ENCODE peak calls at places on chromosomes 1 and 21, in nine cellular contexts. One of them, this sample, is unnamed.
A peak's percentile ranks its signal among the peaks of the same experiment; 100 is the strongest.

GRCh38 chr1:66731462-66731861 is 20.8 kb upstream of the DYNLT5 start:
- DNase-seq in cerebellum: no peak
- DNase-seq in right atrium auricular region: no peak
- DNase-seq in HCT116: no peak
- DNase-seq in upper lobe of right lung: no peak
- DNase-seq in cardiac muscle cell: no peak
- DNase-seq in stimulated activated CD4-positive, alpha-beta T cell treated with anti-CD3 and anti-CD28 coated beads, Interleukin-2, amount 100 ng/mL, for 24 hours: no peak
- DNase-seq in GM12865: peak; percentile 45
- DNase-seq in cardiac septum: no peak
- DNase-seq in this sample: no peak

GRCh38 chr1:32507021-32507420 is 32.2 kb upstream of the ZBTB8A start:
- DNase-seq in cerebellum: no peak
- DNase-seq in right atrium auricular region: no peak
- DNase-seq in HCT116: no peak
- DNase-seq in upper lobe of right lung: no peak
- DNase-seq in cardiac muscle cell: no peak
- DNase-seq in stimulated activated CD4-positive, alpha-beta T cell treated with anti-CD3 and anti-CD28 coated beads, Interleukin-2, amount 100 ng/mL, for 24 hours: no peak
- DNase-seq in GM12865: no peak
- DNase-seq in cardiac septum: no peak
- DNase-seq in this sample: no peak

GRCh38 chr1:87986154-87986914 is 657.7 kb downstream of the LMO4 start:
- DNase-seq in cerebellum: no peak
- DNase-seq in right atrium auricular region: no peak
- DNase-seq in HCT116: no peak
- DNase-seq in upper lobe of right lung: no peak
- DNase-seq in cardiac muscle cell: no peak
- DNase-seq in stimulated activated CD4-positive, alpha-beta T cell treated with anti-CD3 and anti-CD28 coated beads, Interleukin-2, amount 100 ng/mL, for 24 hours: no peak
- DNase-seq in GM12865: no peak
- DNase-seq in cardiac septum: no peak
- DNase-seq in this sample: no peak

GRCh38 chr1:43898981-43899380 is 34.6 kb upstream of the ARTN start:
- DNase-seq in cerebellum: no peak
- DNase-seq in right atrium auricular region: no peak
- DNase-seq in HCT116: no peak
- DNase-seq in upper lobe of right lung: no peak
- DNase-seq in cardiac muscle cell: no peak
- DNase-seq in stimulated activated CD4-positive, alpha-beta T cell treated with anti-CD3 and anti-CD28 coated beads, Interleukin-2, amount 100 ng/mL, for 24 hours: no peak
- DNase-seq in GM12865: no peak
- DNase-seq in cardiac septum: no peak
- DNase-seq in this sample: no peak

GRCh38 chr21:46195595-46196195 is 11.4 kb upstream of the SPATC1L start:
- DNase-seq in cerebellum: no peak
- DNase-seq in right atrium auricular region: no peak
- DNase-seq in HCT116: no peak
- DNase-seq in upper lobe of right lung: peak; percentile 43
- DNase-seq in cardiac muscle cell: no peak
- DNase-seq in stimulated activated CD4-positive, alpha-beta T cell treated with anti-CD3 and anti-CD28 coated beads, Interleukin-2, amount 100 ng/mL, for 24 hours: no peak
- DNase-seq in GM12865: no peak
- DNase-seq in cardiac septum: peak; percentile 64
- DNase-seq in this sample: no peak

GRCh38 chr1:80472145-80472544 is 1328.6 kb upstream of the ADGRL2 start:
- DNase-seq in cerebellum: no peak
- DNase-seq in right atrium auricular region: no peak
- DNase-seq in HCT116: no peak
- DNase-seq in upper lobe of right lung: no peak
- DNase-seq in cardiac muscle cell: no peak
- DNase-seq in stimulated activated CD4-positive, alpha-beta T cell treated with anti-CD3 and anti-CD28 coated beads, Interleukin-2, amount 100 ng/mL, for 24 hours: no peak
- DNase-seq in GM12865: no peak
- DNase-seq in cardiac septum: no peak
- DNase-seq in this sample: no peak

GRCh38 chr1:219788700-219789099 is 139.7 kb downstream of the SLC30A10 start:
- DNase-seq in cerebellum: no peak
- DNase-seq in right atrium auricular region: no peak
- DNase-seq in HCT116: no peak
- DNase-seq in upper lobe of right lung: no peak
- DNase-seq in cardiac muscle cell: no peak
- DNase-seq in stimulated activated CD4-positive, alpha-beta T cell treated with anti-CD3 and anti-CD28 coated beads, Interleukin-2, amount 100 ng/mL, for 24 hours: no peak
- DNase-seq in GM12865: no peak
- DNase-seq in cardiac septum: no peak
- DNase-seq in this sample: no peak

GRCh38 chr1:201255470-201256362 is 27.6 kb upstream of the PKP1 start:
- DNase-seq in cerebellum: no peak
- DNase-seq in right atrium auricular region: no peak
- DNase-seq in HCT116: no peak
- DNase-seq in upper lobe of right lung: no peak
- DNase-seq in cardiac muscle cell: no peak
- DNase-seq in stimulated activated CD4-positive, alpha-beta T cell treated with anti-CD3 and anti-CD28 coated beads, Interleukin-2, amount 100 ng/mL, for 24 hours: no peak
- DNase-seq in GM12865: no peak
- DNase-seq in cardiac septum: no peak
- DNase-seq in this sample: no peak

GRCh38 chr1:211520641-211521040 is 28.7 kb upstream of the RD3 start:
- DNase-seq in cerebellum: no peak
- DNase-seq in right atrium auricular region: no peak
- DNase-seq in HCT116: no peak
- DNase-seq in upper lobe of right lung: no peak
- DNase-seq in cardiac muscle cell: no peak
- DNase-seq in stimulated activated CD4-positive, alpha-beta T cell treated with anti-CD3 and anti-CD28 coated beads, Interleukin-2, amount 100 ng/mL, for 24 hours: no peak
- DNase-seq in GM12865: no peak
- DNase-seq in cardiac septum: no peak
- DNase-seq in this sample: no peak

GRCh38 chr1:158087320-158087927 is 93.3 kb upstream of the CD1D start:
- DNase-seq in cerebellum: peak; percentile 8
- DNase-seq in right atrium auricular region: peak; percentile 62
- DNase-seq in HCT116: peak; percentile 70
- DNase-seq in upper lobe of right lung: no peak
- DNase-seq in cardiac muscle cell: peak; percentile 87
- DNase-seq in stimulated activated CD4-positive, alpha-beta T cell treated with anti-CD3 and anti-CD28 coated beads, Interleukin-2, amount 100 ng/mL, for 24 hours: peak; percentile 19
- DNase-seq in GM12865: peak; percentile 69
- DNase-seq in cardiac septum: no peak
- DNase-seq in this sample: peak; percentile 53

GRCh38 chr1:31828926-31829690 is 13.3 kb upstream of the SPOCD1 start:
- DNase-seq in cerebellum: no peak
- DNase-seq in right atrium auricular region: no peak
- DNase-seq in HCT116: no peak
- DNase-seq in upper lobe of right lung: no peak
- DNase-seq in cardiac muscle cell: no peak
- DNase-seq in stimulated activated CD4-positive, alpha-beta T cell treated with anti-CD3 and anti-CD28 coated beads, Interleukin-2, amount 100 ng/mL, for 24 hours: no peak
- DNase-seq in GM12865: no peak
- DNase-seq in cardiac septum: no peak
- DNase-seq in this sample: no peak

GRCh38 chr1:47644216-47644581 is 206.4 kb downstream of the FOXD2 start:
- DNase-seq in cerebellum: no peak
- DNase-seq in right atrium auricular region: no peak
- DNase-seq in HCT116: no peak
- DNase-seq in upper lobe of right lung: no peak
- DNase-seq in cardiac muscle cell: peak; percentile 26
- DNase-seq in stimulated activated CD4-positive, alpha-beta T cell treated with anti-CD3 and anti-CD28 coated beads, Interleukin-2, amount 100 ng/mL, for 24 hours: no peak
- DNase-seq in GM12865: no peak
- DNase-seq in cardiac septum: no peak
- DNase-seq in this sample: no peak

GRCh38 chr21:45325206-45326168 is 37.8 kb upstream of the POFUT2 start:
- DNase-seq in cerebellum: no peak
- DNase-seq in right atrium auricular region: no peak
- DNase-seq in HCT116: no peak
- DNase-seq in upper lobe of right lung: peak; percentile 64
- DNase-seq in cardiac muscle cell: no peak
- DNase-seq in stimulated activated CD4-positive, alpha-beta T cell treated with anti-CD3 and anti-CD28 coated beads, Interleukin-2, amount 100 ng/mL, for 24 hours: no peak
- DNase-seq in GM12865: no peak
- DNase-seq in cardiac septum: no peak
- DNase-seq in this sample: no peak

GRCh38 chr1:37794372-37795339 is 1.0 kb downstream of the MANEAL start:
- DNase-seq in cerebellum: peak; percentile 38
- DNase-seq in right atrium auricular region: no peak
- DNase-seq in HCT116: no peak
- DNase-seq in upper lobe of right lung: peak; percentile 64
- DNase-seq in cardiac muscle cell: no peak
- DNase-seq in stimulated activated CD4-positive, alpha-beta T cell treated with anti-CD3 and anti-CD28 coated beads, Interleukin-2, amount 100 ng/mL, for 24 hours: no peak
- DNase-seq in GM12865: no peak
- DNase-seq in cardiac septum: no peak
- DNase-seq in this sample: no peak

GRCh38 chr21:27024316-27024715 is 57.4 kb upstream of the ADAMTS5 start:
- DNase-seq in cerebellum: no peak
- DNase-seq in right atrium auricular region: no peak
- DNase-seq in HCT116: no peak
- DNase-seq in upper lobe of right lung: no peak
- DNase-seq in cardiac muscle cell: no peak
- DNase-seq in stimulated activated CD4-positive, alpha-beta T cell treated with anti-CD3 and anti-CD28 coated beads, Interleukin-2, amount 100 ng/mL, for 24 hours: no peak
- DNase-seq in GM12865: no peak
- DNase-seq in cardiac septum: no peak
- DNase-seq in this sample: no peak

GRCh38 chr1:174114788-174115448 is 44.4 kb upstream of the RABGAP1L start:
- DNase-seq in cerebellum: peak; percentile 16
- DNase-seq in right atrium auricular region: no peak
- DNase-seq in HCT116: peak; percentile 67
- DNase-seq in upper lobe of right lung: no peak
- DNase-seq in cardiac muscle cell: peak; percentile 59
- DNase-seq in stimulated activated CD4-positive, alpha-beta T cell treated with anti-CD3 and anti-CD28 coated beads, Interleukin-2, amount 100 ng/mL, for 24 hours: peak; percentile 21
- DNase-seq in GM12865: peak; percentile 64
- DNase-seq in cardiac septum: no peak
- DNase-seq in this sample: no peak

GRCh38 chr1:22259581-22260282 is 116.8 kb upstream of the WNT4 start:
- DNase-seq in cerebellum: no peak
- DNase-seq in right atrium auricular region: no peak
- DNase-seq in HCT116: no peak
- DNase-seq in upper lobe of right lung: peak; percentile 81
- DNase-seq in cardiac muscle cell: no peak
- DNase-seq in stimulated activated CD4-positive, alpha-beta T cell treated with anti-CD3 and anti-CD28 coated beads, Interleukin-2, amount 100 ng/mL, for 24 hours: no peak
- DNase-seq in GM12865: no peak
- DNase-seq in cardiac septum: no peak
- DNase-seq in this sample: no peak

GRCh38 chr21:44819283-44820243 is 1.7 kb upstream of the SUMO3 start:
- DNase-seq in cerebellum: no peak
- DNase-seq in right atrium auricular region: no peak
- DNase-seq in HCT116: no peak
- DNase-seq in upper lobe of right lung: no peak
- DNase-seq in cardiac muscle cell: no peak
- DNase-seq in stimulated activated CD4-positive, alpha-beta T cell treated with anti-CD3 and anti-CD28 coated beads, Interleukin-2, amount 100 ng/mL, for 24 hours: no peak
- DNase-seq in GM12865: no peak
- DNase-seq in cardiac septum: no peak
- DNase-seq in this sample: no peak

GRCh38 chr1:99098589-99098988 is 93.9 kb upstream of the PLPPR5 start:
- DNase-seq in cerebellum: no peak
- DNase-seq in right atrium auricular region: no peak
- DNase-seq in HCT116: no peak
- DNase-seq in upper lobe of right lung: no peak
- DNase-seq in cardiac muscle cell: no peak
- DNase-seq in stimulated activated CD4-positive, alpha-beta T cell treated with anti-CD3 and anti-CD28 coated beads, Interleukin-2, amount 100 ng/mL, for 24 hours: no peak
- DNase-seq in GM12865: no peak
- DNase-seq in cardiac septum: no peak
- DNase-seq in this sample: no peak

GRCh38 chr1:118272884-118273283 is 87.9 kb upstream of the SPAG17 start:
- DNase-seq in cerebellum: no peak
- DNase-seq in right atrium auricular region: no peak
- DNase-seq in HCT116: no peak
- DNase-seq in upper lobe of right lung: no peak
- DNase-seq in cardiac muscle cell: no peak
- DNase-seq in stimulated activated CD4-positive, alpha-beta T cell treated with anti-CD3 and anti-CD28 coated beads, Interleukin-2, amount 100 ng/mL, for 24 hours: no peak
- DNase-seq in GM12865: no peak
- DNase-seq in cardiac septum: no peak
- DNase-seq in this sample: no peak

GRCh38 chr1:11738783-11739182 is 2.8 kb downstream of the AGTRAP start:
- DNase-seq in cerebellum: no peak
- DNase-seq in right atrium auricular region: no peak
- DNase-seq in HCT116: no peak
- DNase-seq in upper lobe of right lung: no peak
- DNase-seq in cardiac muscle cell: no peak
- DNase-seq in stimulated activated CD4-positive, alpha-beta T cell treated with anti-CD3 and anti-CD28 coated beads, Interleukin-2, amount 100 ng/mL, for 24 hours: no peak
- DNase-seq in GM12865: no peak
- DNase-seq in cardiac septum: no peak
- DNase-seq in this sample: no peak

GRCh38 chr1:79044974-79045650 is 38.6 kb upstream of the ADGRL4 start:
- DNase-seq in cerebellum: no peak
- DNase-seq in right atrium auricular region: no peak
- DNase-seq in HCT116: peak; percentile 16
- DNase-seq in upper lobe of right lung: no peak
- DNase-seq in cardiac muscle cell: peak; percentile 13
- DNase-seq in stimulated activated CD4-positive, alpha-beta T cell treated with anti-CD3 and anti-CD28 coated beads, Interleukin-2, amount 100 ng/mL, for 24 hours: no peak
- DNase-seq in GM12865: peak; percentile 13
- DNase-seq in cardiac septum: no peak
- DNase-seq in this sample: no peak